ENCODE peak calls at places on chromosomes 12 and 14, in five cellular contexts. V is NCI-H460, E is mucosa of gallbladder, N is HT1080, L is dermis microvascular lymphatic vessel endothelial cell. W is an unnamed sample.

GRCh38 chr14:54348001-54348611 is 48.7 kb upstream of the CDKN3 start:
- DNase-seq in V (peak), E (no peak), N (peak), L (peak), W (peak)

GRCh38 chr12:111063296-111064026 is 143.1 kb upstream of the MYL2 start:
- DNase-seq in V (no peak), E (no peak), N (peak), L (no peak), W (no peak)

GRCh38 chr14:94560782-94561655 is at the start of gene SERPINA4:
- DNase-seq in V (no peak), E (peak), N (no peak), L (no peak), W (no peak)

GRCh38 chr14:77882098-77882497 is 82.2 kb downstream of the ADCK1 start:
- DNase-seq in V (no peak), E (no peak), N (peak), L (no peak), W (peak)

GRCh38 chr14:51581017-51581881 is 70.5 kb upstream of the FRMD6 start:
- DNase-seq in V (peak), E (no peak), N (peak), L (no peak), W (peak)

GRCh38 chr12:1619599-1619998 is 9.4 kb upstream of the WNT5B start:
- DNase-seq in V (no peak), E (no peak), N (peak), L (peak), W (no peak)

GRCh38 chr12:24919346-24920001 is 29.4 kb downstream of the BCAT1 start:
- DNase-seq in V (no peak), E (no peak), N (no peak), L (no peak), W (no peak)

GRCh38 chr14:23478109-23478698 is 8.7 kb downstream of the NGDN start:
- DNase-seq in V (peak), E (peak), N (peak), L (peak), W (peak)

GRCh38 chr14:32202468-32202865 is 602 bp downstream of the RNU6-8 start:
- DNase-seq in V (peak), E (no peak), N (no peak), L (no peak), W (no peak)

GRCh38 chr12:91870872-91871707 is 274.6 kb downstream of the BTG1 start:
- DNase-seq in V (no peak), E (no peak), N (no peak), L (no peak), W (no peak)

GRCh38 chr12:54959291-54960018 is 25.1 kb downstream of the TESPA1 start:
- DNase-seq in V (no peak), E (no peak), N (no peak), L (no peak), W (no peak)

GRCh38 chr14:105879867-105880561 is 353.6 kb downstream of the TMEM121 start:
- DNase-seq in V (no peak), E (no peak), N (no peak), L (no peak), W (no peak)

GRCh38 chr12:101501410-101502045 is 26.4 kb downstream of the SPIC start:
- DNase-seq in V (no peak), E (no peak), N (no peak), L (no peak), W (peak)

GRCh38 chr14:93857500-93857899 is 69.2 kb upstream of the PRIMA1 start:
- DNase-seq in V (no peak), E (no peak), N (no peak), L (no peak), W (no peak)

GRCh38 chr14:69300601-69301221 is 40.8 kb downstream of the GALNT16 start:
- DNase-seq in V (no peak), E (no peak), N (no peak), L (no peak), W (no peak)

GRCh38 chr14:96567289-96567899 is 65.2 kb downstream of the PAPOLA start:
- DNase-seq in V (peak), E (no peak), N (peak), L (peak), W (peak)

GRCh38 chr14:72743626-72744025 is 150.3 kb downstream of the DPF3 start:
- DNase-seq in V (no peak), E (peak), N (no peak), L (no peak), W (peak)

GRCh38 chr12:49017764-49018281 is 753 bp downstream of the PRKAG1 start:
- DNase-seq in V (no peak), E (no peak), N (peak), L (no peak), W (peak)

GRCh38 chr14:104510794-104511611 is 68.6 kb upstream of the C14orf180 start:
- DNase-seq in V (no peak), E (peak), N (no peak), L (no peak), W (no peak)

GRCh38 chr12:116979109-116979508 is 68.4 kb downstream of the FBXW8 start:
- DNase-seq in V (no peak), E (no peak), N (no peak), L (no peak), W (no peak)

GRCh38 chr14:53567236-53567785 is 389.3 kb downstream of the BMP4 start:
- DNase-seq in V (no peak), E (no peak), N (no peak), L (no peak), W (no peak)

GRCh38 chr14:100580316-100581227 is 6.6 kb downstream of the BEGAIN start:
- DNase-seq in V (no peak), E (no peak), N (no peak), L (no peak), W (no peak)

GRCh38 chr14:51488569-51489220 is 163.0 kb upstream of the FRMD6 start:
- DNase-seq in V (no peak), E (no peak), N (no peak), L (no peak), W (no peak)

GRCh38 chr12:119660074-119660473 is 7.9 kb upstream of the PRKAB1 start:
- DNase-seq in V (no peak), E (no peak), N (no peak), L (no peak), W (no peak)

GRCh38 chr12:97921957-97922722 is 459.5 kb downstream of the RMST start:
- DNase-seq in V (no peak), E (no peak), N (peak), L (peak), W (peak)

GRCh38 chr12:3536096-3536875 is 45.3 kb downstream of the PRMT8 start:
- DNase-seq in V (no peak), E (no peak), N (no peak), L (no peak), W (no peak)

GRCh38 chr12:110508071-110508586 is 6.0 kb downstream of the RAD9B start:
- DNase-seq in V (no peak), E (no peak), N (no peak), L (no peak), W (no peak)

GRCh38 chr14:52279405-52279804 is 11.9 kb downstream of the PTGDR start:
- DNase-seq in V (peak), E (no peak), N (peak), L (no peak), W (peak)

GRCh38 chr12:22684526-22685118 is 59.7 kb downstream of the ETNK1 start:
- DNase-seq in V (peak), E (no peak), N (peak), L (peak), W (peak)

GRCh38 chr12:122811777-122812176 is 23.5 kb upstream of the HIP1R start:
- DNase-seq in V (no peak), E (no peak), N (no peak), L (no peak), W (no peak)

GRCh38 chr14:64704743-64705405 is 650 bp downstream of the PLEKHG3 start:
- DNase-seq in V (no peak), E (no peak), N (no peak), L (no peak), W (no peak)

GRCh38 chr14:56854325-56854724 is 44.0 kb upstream of the OTX2 start:
- DNase-seq in V (no peak), E (no peak), N (no peak), L (no peak), W (no peak)

GRCh38 chr14:24095196-24096068 is 1.3 kb downstream of the PCK2 start:
- DNase-seq in V (peak), E (no peak), N (peak), L (no peak), W (peak)

GRCh38 chr12:57832966-57833365 is 13.6 kb downstream of the CTDSP2 start:
- DNase-seq in V (no peak), E (no peak), N (no peak), L (no peak), W (no peak)

GRCh38 chr14:36513451-36514277 is 6.4 kb downstream of the NKX2-1 start:
- DNase-seq in V (no peak), E (no peak), N (no peak), L (no peak), W (no peak)

GRCh38 chr14:106564058-106564643 is 1037.8 kb downstream of the TMEM121 start:
- DNase-seq in V (peak), E (peak), N (peak), L (no peak), W (no peak)

W was measured in fibroblast of pulmonary artery.